ENCODE peak calls at places on chromosome 19, in six cellular contexts. One of them, this sample, is unnamed.

GRCh38 chr19:19334063-19334988 is 13.7 kb downstream of the MAU2 start:
- DNase-seq in NCI-H2081: no peak
- DNase-seq in AG04450: no peak
- DNase-seq in lower lobe of right lung: no peak
- DNase-seq in NCI-H2107: no peak
- DNase-seq in cardiac fibroblast: no peak
- DNase-seq in this sample: no peak

GRCh38 chr19:40921005-40921897 is 39.2 kb upstream of the CYP2A7 start:
- DNase-seq in NCI-H2081: no peak
- DNase-seq in AG04450: no peak
- DNase-seq in lower lobe of right lung: peak; percentile 84
- DNase-seq in NCI-H2107: no peak
- DNase-seq in cardiac fibroblast: no peak
- DNase-seq in this sample: no peak

GRCh38 chr19:48391100-48392005 is at the start of gene KDELR1:
- DNase-seq in NCI-H2081: peak; percentile 57
- DNase-seq in AG04450: no peak
- DNase-seq in lower lobe of right lung: peak; percentile 76
- DNase-seq in NCI-H2107: no peak
- DNase-seq in cardiac fibroblast: peak; percentile 83
- DNase-seq in this sample: peak; percentile 66

GRCh38 chr19:8302734-8303133 is 5.4 kb downstream of the CD320 start:
- DNase-seq in NCI-H2081: no peak
- DNase-seq in AG04450: no peak
- DNase-seq in lower lobe of right lung: peak; percentile 19
- DNase-seq in NCI-H2107: no peak
- DNase-seq in cardiac fibroblast: no peak
- DNase-seq in this sample: no peak

GRCh38 chr19:45598267-45599011 is 3.6 kb downstream of the GPR4 start:
- DNase-seq in NCI-H2081: no peak
- DNase-seq in AG04450: no peak
- DNase-seq in lower lobe of right lung: no peak
- DNase-seq in NCI-H2107: no peak
- DNase-seq in cardiac fibroblast: peak; percentile 69
- DNase-seq in this sample: no peak

GRCh38 chr19:3054972-3055740 is 7.1 kb downstream of the TLE5 start:
- DNase-seq in NCI-H2081: no peak
- DNase-seq in AG04450: no peak
- DNase-seq in lower lobe of right lung: no peak
- DNase-seq in NCI-H2107: no peak
- DNase-seq in cardiac fibroblast: no peak
- DNase-seq in this sample: no peak

GRCh38 chr19:23263870-23264590 is 13.8 kb upstream of the ZNF724 start:
- DNase-seq in NCI-H2081: no peak
- DNase-seq in AG04450: no peak
- DNase-seq in lower lobe of right lung: no peak
- DNase-seq in NCI-H2107: no peak
- DNase-seq in cardiac fibroblast: no peak
- DNase-seq in this sample: no peak

GRCh38 chr19:47124937-47125668 is 5.5 kb upstream of the SAE1 start:
- DNase-seq in NCI-H2081: peak; percentile 78
- DNase-seq in AG04450: no peak
- DNase-seq in lower lobe of right lung: no peak
- DNase-seq in NCI-H2107: peak; percentile 51
- DNase-seq in cardiac fibroblast: peak; percentile 82
- DNase-seq in this sample: peak; percentile 53

GRCh38 chr19:18541992-18542935 is 1.1 kb downstream of the FKBP8 start:
- DNase-seq in NCI-H2081: no peak
- DNase-seq in AG04450: no peak
- DNase-seq in lower lobe of right lung: no peak
- DNase-seq in NCI-H2107: no peak
- DNase-seq in cardiac fibroblast: peak; percentile 14
- DNase-seq in this sample: no peak

GRCh38 chr19:53892981-53893325 is 11.0 kb downstream of the PRKCG start:
- DNase-seq in NCI-H2081: no peak
- DNase-seq in AG04450: no peak
- DNase-seq in lower lobe of right lung: no peak
- DNase-seq in NCI-H2107: no peak
- DNase-seq in cardiac fibroblast: no peak
- DNase-seq in this sample: no peak

GRCh38 chr19:3479819-3480215 is 508 bp downstream of the SMIM24 start:
- DNase-seq in NCI-H2081: no peak
- DNase-seq in AG04450: no peak
- DNase-seq in lower lobe of right lung: no peak
- DNase-seq in NCI-H2107: no peak
- DNase-seq in cardiac fibroblast: no peak
- DNase-seq in this sample: no peak

GRCh38 chr19:19226663-19227062 is 14.9 kb downstream of the NCAN start:
- DNase-seq in NCI-H2081: no peak
- DNase-seq in AG04450: no peak
- DNase-seq in lower lobe of right lung: no peak
- DNase-seq in NCI-H2107: no peak
- DNase-seq in cardiac fibroblast: no peak
- DNase-seq in this sample: no peak

GRCh38 chr19:963401-964022 is 20.6 kb upstream of the WDR18 start:
- DNase-seq in NCI-H2081: no peak
- DNase-seq in AG04450: no peak
- DNase-seq in lower lobe of right lung: no peak
- DNase-seq in NCI-H2107: no peak
- DNase-seq in cardiac fibroblast: no peak
- DNase-seq in this sample: no peak

GRCh38 chr19:58554494-58555368 is at the start of gene CHMP2A:
- DNase-seq in NCI-H2081: no peak
- DNase-seq in AG04450: peak; percentile 90
- DNase-seq in lower lobe of right lung: peak; percentile 99
- DNase-seq in NCI-H2107: no peak
- DNase-seq in cardiac fibroblast: peak; percentile 98
- DNase-seq in this sample: no peak

GRCh38 chr19:3324405-3324856 is 42.0 kb upstream of the NFIC start:
- DNase-seq in NCI-H2081: no peak
- DNase-seq in AG04450: no peak
- DNase-seq in lower lobe of right lung: peak; percentile 79
- DNase-seq in NCI-H2107: no peak
- DNase-seq in cardiac fibroblast: peak; percentile 26
- DNase-seq in this sample: no peak

GRCh38 chr19:18252370-18252717 is 21.9 kb downstream of the IQCN start:
- DNase-seq in NCI-H2081: no peak
- DNase-seq in AG04450: no peak
- DNase-seq in lower lobe of right lung: no peak
- DNase-seq in NCI-H2107: no peak
- DNase-seq in cardiac fibroblast: no peak
- DNase-seq in this sample: no peak

GRCh38 chr19:56155124-56155687 is 14.1 kb downstream of the ZNF444 start:
- DNase-seq in NCI-H2081: no peak
- DNase-seq in AG04450: no peak
- DNase-seq in lower lobe of right lung: no peak
- DNase-seq in NCI-H2107: no peak
- DNase-seq in cardiac fibroblast: no peak
- DNase-seq in this sample: no peak